ENCODE peak calls at places on chromosomes 13 and 19, in five cellular contexts. S is HepG2, H is IMR-90, T is PC-3, W is neural progenitor cell. L is an unnamed sample.

GRCh38 chr19:4504297-4504701 is 14.0 kb downstream of the PLIN4 start:
- DNase-seq in S (no peak), H (no peak), T (no peak), W (no peak), L (no peak)

GRCh38 chr19:16233081-16233776 is 35.5 kb downstream of the AP1M1 start:
- DNase-seq in S (no peak), H (no peak), T (no peak), W (no peak), L (no peak)

GRCh38 chr13:27388236-27388635 is 36.2 kb upstream of the GTF3A start:
- DNase-seq in S (no peak), H (no peak), T (no peak), W (no peak), L (no peak)

GRCh38 chr13:110615322-110616102 is at the start of gene NAXD:
- DNase-seq in S (peak; percentile 89), H (peak; percentile 93), T (peak; percentile 88), W (peak; percentile 80), L (peak; percentile 95)

GRCh38 chr13:33100876-33101275 is 84.7 kb downstream of the KL start:
- DNase-seq in S (no peak), H (no peak), T (no peak), W (no peak), L (no peak)

GRCh38 chr19:33458171-33458633 is 63.4 kb downstream of the PEPD start:
- DNase-seq in S (no peak), H (no peak), T (no peak), W (no peak), L (no peak)

GRCh38 chr19:46634045-46634655 is 1.9 kb downstream of the GNG8 start:
- DNase-seq in S (no peak), H (peak; percentile 64), T (peak; percentile 84), W (peak; percentile 95), L (peak; percentile 93)

GRCh38 chr19:14775855-14776254 is 2.5 kb downstream of the ADGRE2 start:
- DNase-seq in S (no peak), H (no peak), T (no peak), W (no peak), L (no peak)

GRCh38 chr13:94710881-94711560 is 1.3 kb downstream of the SOX21 start:
- DNase-seq in S (no peak), H (no peak), T (peak; percentile 59), W (peak; percentile 77), L (peak; percentile 27)

GRCh38 chr19:58395979-58396627 is 647 bp downstream of the RNF225 start:
- DNase-seq in S (no peak), H (no peak), T (no peak), W (peak; percentile 61), L (peak; percentile 60)

GRCh38 chr19:32022044-32022945 is 323.1 kb upstream of the ZNF507 start:
- DNase-seq in S (no peak), H (no peak), T (no peak), W (no peak), L (no peak)

GRCh38 chr13:94595006-94595942 is 678 bp downstream of the TGDS start:
- DNase-seq in S (no peak), H (peak; percentile 30), T (peak; percentile 12), W (peak; percentile 40), L (peak; percentile 71)

GRCh38 chr13:56888455-56888854 is 252.3 kb upstream of the PRR20A start:
- DNase-seq in S (no peak), H (no peak), T (no peak), W (no peak), L (no peak)

GRCh38 chr19:7902796-7903243 is 857 bp upstream of the MAP2K7 start:
- DNase-seq in S (no peak), H (no peak), T (peak; percentile 35), W (no peak), L (peak; percentile 56)

GRCh38 chr13:40984670-40985366 is 34.3 kb downstream of the ELF1 start:
- DNase-seq in S (no peak), H (no peak), T (no peak), W (no peak), L (peak; percentile 26)

GRCh38 chr13:29266261-29266660 is 329.2 kb downstream of the SLC7A1 start:
- DNase-seq in S (no peak), H (no peak), T (no peak), W (no peak), L (no peak)

GRCh38 chr13:113548171-113548641 is 36.3 kb upstream of the TFDP1 start:
- DNase-seq in S (no peak), H (no peak), T (no peak), W (peak; percentile 45), L (no peak)

GRCh38 chr19:5820785-5821184 is 15.9 kb downstream of the NRTN start:
- DNase-seq in S (no peak), H (no peak), T (no peak), W (no peak), L (no peak)

GRCh38 chr19:6495947-6496346 is 6.2 kb downstream of the TUBB4A start:
- DNase-seq in S (no peak), H (no peak), T (no peak), W (no peak), L (no peak)

GRCh38 chr13:44762946-44763345 is 186.8 kb upstream of the TSC22D1 start:
- DNase-seq in S (no peak), H (peak; percentile 45), T (no peak), W (no peak), L (no peak)

GRCh38 chr13:64130170-64130569 is 2714.5 kb upstream of the PCDH20 start:
- DNase-seq in S (no peak), H (no peak), T (no peak), W (no peak), L (no peak)

GRCh38 chr13:50691176-50691681 is 152.3 kb downstream of the DLEU7 start:
- DNase-seq in S (no peak), H (no peak), T (no peak), W (no peak), L (no peak)

GRCh38 chr19:42386974-42387707 is 3.0 kb downstream of the CNFN start:
- DNase-seq in S (peak; percentile 63), H (peak; percentile 33), T (peak; percentile 80), W (peak; percentile 89), L (peak; percentile 73)

GRCh38 chr19:58559275-58560006 is 1.0 kb upstream of the UBE2M start:
- DNase-seq in S (peak; percentile 92), H (peak; percentile 89), T (peak; percentile 93), W (peak; percentile 94), L (peak; percentile 94)

GRCh38 chr13:57829496-57829895 is 198.0 kb downstream of the PCDH17 start:
- DNase-seq in S (no peak), H (no peak), T (no peak), W (no peak), L (no peak)

GRCh38 chr13:32233062-32233461 is 82.1 kb downstream of the ZAR1L start:
- DNase-seq in S (no peak), H (no peak), T (no peak), W (no peak), L (no peak)

GRCh38 chr13:80340643-80341097 is 256 bp downstream of the SPRY2 start:
- DNase-seq in S (peak; percentile 18), H (peak; percentile 70), T (no peak), W (no peak), L (peak; percentile 79)
- H2AFZ ChIP-seq in S (no peak overlapping the region), H (peak overlapping the region; percentile 86), T (peak overlapping the region; percentile 50), W (no peak overlapping the region), L (peak overlapping the region; percentile 63)

DNA sequence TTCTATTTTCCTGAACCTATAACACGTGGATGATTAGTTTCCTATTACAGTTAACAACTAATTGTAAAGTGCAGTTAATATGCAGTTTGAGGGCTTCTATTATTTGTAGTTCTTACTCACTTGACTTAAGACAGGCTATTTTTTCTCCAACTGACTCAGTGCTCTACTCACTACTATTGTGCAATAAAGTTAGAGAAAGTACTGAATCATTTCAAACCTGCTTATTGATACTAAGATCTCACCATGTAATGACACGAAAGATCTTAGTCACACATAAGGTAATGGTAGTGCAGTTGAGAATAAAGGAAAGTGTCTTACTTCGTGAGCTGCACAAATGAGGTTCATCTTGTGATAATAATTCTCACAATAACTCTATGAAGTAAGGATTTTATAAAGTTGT is 22.8 kb upstream of the ITM2B start:
- DNase-seq in S (no peak), H (peak; percentile 86), T (peak; percentile 84), W (no peak), L (peak; percentile 94)
- H3K4me2 ChIP-seq in S (no peak overlapping the region), H (no peak overlapping the region), T (peak overlapping the region; percentile 32), W (no peak overlapping the region), L (peak overlapping the region; percentile 46)

DNA sequence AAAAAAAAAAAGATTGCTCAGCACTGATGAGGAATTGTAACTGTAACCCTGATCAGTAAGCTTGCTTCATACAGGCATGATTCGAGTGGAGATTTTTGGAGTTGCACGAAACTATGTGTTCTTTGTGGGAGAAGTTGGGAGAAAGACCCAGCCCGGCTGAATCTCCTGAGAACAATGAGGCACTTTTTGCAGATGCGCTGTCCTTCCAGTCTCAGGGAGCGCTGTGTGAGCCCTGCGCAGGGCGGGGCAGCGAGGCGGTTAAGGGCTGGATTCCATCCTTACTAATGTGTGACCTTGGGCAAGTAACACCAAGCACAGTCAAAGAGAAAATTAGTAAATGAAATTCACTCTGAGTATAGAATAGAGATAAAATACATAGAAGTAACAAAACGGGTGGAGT is 76.9 kb downstream of the SIPA1L3 start:
- DNase-seq in S (no peak), H (no peak), T (no peak), W (no peak), L (no peak)
- H3K4me1 ChIP-seq in S (peaks cover 42% of the 10 kb centered on the region), H (peaks cover 29% of the 10 kb centered on the region), T (no peaks in the 10 kb centered on the region), W (peaks cover 50% of the 10 kb centered on the region), L (no peaks in the 10 kb centered on the region)

DNA sequence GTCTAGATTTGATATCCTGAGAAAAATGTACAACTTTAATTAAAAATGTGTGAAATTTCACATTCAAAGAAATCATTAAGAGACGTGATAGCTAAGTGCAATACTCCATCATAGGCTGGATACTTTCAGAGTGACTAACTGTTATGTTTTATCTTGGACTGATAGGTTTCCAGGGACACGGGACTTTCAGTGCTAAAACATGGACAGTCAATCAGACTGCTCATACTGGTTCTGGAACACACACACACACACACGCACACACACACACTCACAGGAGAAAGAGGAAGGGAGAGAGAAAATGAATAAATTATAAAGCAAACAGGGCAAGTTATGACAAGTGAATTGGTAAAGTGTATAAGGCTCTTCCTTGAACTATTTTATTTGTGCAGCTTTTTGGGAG is 955.9 kb downstream of the SLITRK5 start:
- DNase-seq in S (no peak), H (no peak), T (no peak), W (no peak), L (no peak)
- H2AFZ ChIP-seq in S (no peak overlapping the region), H (no peak overlapping the region), T (no peak overlapping the region), W (no peak overlapping the region), L (no peak overlapping the region)

GRCh38 chr13:26020536-26021290 is 31.1 kb downstream of the SHISA2 start:
- DNase-seq in S (no peak), H (no peak), T (no peak), W (no peak), L (no peak)

GRCh38 chr13:26022538-26023292 is 29.1 kb downstream of the SHISA2 start:
- DNase-seq in S (no peak), H (peak; percentile 47), T (peak; percentile 97), W (no peak), L (peak; percentile 90)

GRCh38 chr13:26021516-26021915 is 30.3 kb downstream of the SHISA2 start:
- DNase-seq in S (no peak), H (no peak), T (peak; percentile 71), W (no peak), L (no peak)

GRCh38 chr13:26019881-26020535 is 31.8 kb downstream of the SHISA2 start:
- DNase-seq in S (no peak), H (peak; percentile 63), T (peak; percentile 67), W (no peak), L (peak; percentile 83)

DNA sequence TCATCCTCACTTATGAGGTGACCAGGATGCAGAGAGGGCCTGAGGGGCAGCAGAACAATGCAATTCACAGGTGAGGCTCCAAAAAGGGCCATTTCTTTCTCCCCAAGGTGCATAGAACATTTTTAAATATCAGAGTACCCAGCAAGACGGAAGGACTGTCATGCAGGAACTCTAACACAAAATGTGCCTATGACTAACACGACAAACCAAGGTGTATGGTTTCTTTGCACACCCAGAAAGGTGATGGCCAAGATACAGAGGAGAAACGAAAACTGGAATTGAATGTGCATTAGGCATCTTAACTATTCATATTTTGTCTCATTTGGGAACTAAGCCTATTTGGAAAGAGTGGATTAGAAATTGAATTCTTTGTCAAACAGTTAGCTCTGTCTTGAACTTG is 29.9 kb downstream of the SHISA2 start:
- DNase-seq in S (no peak), H (no peak), T (peak; percentile 54), W (no peak), L (no peak)
- H3K4me2 ChIP-seq in S (no peak overlapping the region), H (no peak overlapping the region), T (peak overlapping the region; percentile 68), W (no peak overlapping the region), L (peak overlapping the region; percentile 5)

L was measured in GM23248.